ENCODE peak calls at places on chromosomes 2 and 18, in six cellular contexts. S, R, K, P, E and G are unnamed samples.

GRCh38 chr2:53217250-53217649 is 550.4 kb upstream of the CHAC2 start:
- DNase-seq in S (no peak), K (no peak), E (no peak), P (no peak), R (no peak), G (no peak)

GRCh38 chr2:118667964-118668363 is 179.5 kb downstream of the EN1 start:
- DNase-seq in R (no peak), K (no peak), S (no peak), E (no peak), P (no peak), G (no peak)

GRCh38 chr18:22703883-22704626 is 229.1 kb upstream of the RBBP8 start:
- DNase-seq in P (no peak), R (peak), K (no peak), E (peak), S (peak), G (peak)

GRCh38 chr18:2901405-2901989 is 54.7 kb downstream of the EMILIN2 start:
- DNase-seq in P (no peak), E (no peak), S (no peak), R (no peak), K (no peak), G (no peak)

GRCh38 chr2:202039278-202040100 is 5.8 kb downstream of the FZD7 start:
- DNase-seq in K (no peak), E (no peak), S (no peak), P (no peak), R (no peak), G (no peak)

GRCh38 chr2:98822301-98823164 is 91.6 kb upstream of the MGAT4A start:
- DNase-seq in S (no peak), P (no peak), K (no peak), E (peak), R (no peak), G (no peak)

GRCh38 chr2:32990556-32990955 is 43.8 kb downstream of the LTBP1 start:
- DNase-seq in R (no peak), S (no peak), K (no peak), P (no peak), E (no peak), G (no peak)

GRCh38 chr2:55862673-55863390 is 60.8 kb downstream of the EFEMP1 start:
- DNase-seq in S (no peak), K (no peak), E (no peak), R (peak), P (no peak), G (no peak)

GRCh38 chr2:34368304-34368703 is 769.2 kb upstream of the FAM98A start:
- DNase-seq in E (no peak), K (no peak), P (no peak), S (no peak), R (no peak), G (no peak)

GRCh38 chr18:49613741-49614151 is 51.9 kb downstream of the LIPG start:
- DNase-seq in P (no peak), S (no peak), K (no peak), R (no peak), E (no peak), G (no peak)

GRCh38 chr18:14939141-14939540 is 191.2 kb downstream of the ANKRD30B start:
- DNase-seq in K (no peak), P (no peak), E (no peak), S (no peak), R (no peak), G (no peak)

GRCh38 chr2:37317746-37318145 is 6.9 kb downstream of the PRKD3 start:
- DNase-seq in E (no peak), R (no peak), P (no peak), K (no peak), S (no peak), G (no peak)

GRCh38 chr2:23614701-23615100 is 229.7 kb downstream of the KLHL29 start:
- DNase-seq in P (no peak), R (no peak), E (no peak), S (no peak), K (no peak), G (no peak)

GRCh38 chr18:6731197-6731596 is 1.7 kb downstream of the ARHGAP28 start:
- DNase-seq in K (no peak), S (no peak), R (no peak), P (no peak), E (no peak), G (no peak)

GRCh38 chr2:197360744-197361156 is 50.2 kb upstream of the ANKRD44 start:
- DNase-seq in P (no peak), E (peak), K (no peak), S (no peak), R (no peak), G (no peak)

GRCh38 chr18:22451796-22452195 is 34.1 kb upstream of the CTAGE1 start:
- DNase-seq in E (no peak), K (no peak), R (peak), P (peak), S (no peak), G (no peak)

GRCh38 chr2:70121627-70122372 is 34.5 kb downstream of the PCBP1 start:
- DNase-seq in E (no peak), S (peak), K (no peak), P (no peak), R (peak), G (no peak)

GRCh38 chr2:241609859-241610793 is 26.8 kb downstream of the THAP4 start:
- DNase-seq in P (peak), E (no peak), R (peak), S (peak), K (peak), G (peak)

GRCh38 chr2:18552351-18553077 is 7.9 kb downstream of the RDH14 start:
- DNase-seq in S (no peak), R (no peak), E (no peak), K (no peak), P (no peak), G (no peak)

GRCh38 chr2:104702451-104702850 is 151.5 kb upstream of the POU3F3 start:
- DNase-seq in S (no peak), P (no peak), E (peak), K (no peak), R (no peak), G (no peak)

GRCh38 chr18:51010218-51010617 is 19.8 kb upstream of the SMAD4 start:
- DNase-seq in P (no peak), K (no peak), R (no peak), S (no peak), E (no peak), G (no peak)

GRCh38 chr2:237674731-237675276 is 47.4 kb downstream of the LRRFIP1 start:
- DNase-seq in P (no peak), E (peak), K (peak), R (peak), S (peak), G (peak)

GRCh38 chr2:229301229-229301628 is 30.1 kb upstream of the PID1 start:
- DNase-seq in S (no peak), P (no peak), E (no peak), K (no peak), R (no peak), G (no peak)

GRCh38 chr18:76255070-76255683 is 239.9 kb downstream of the ZNF516 start:
- DNase-seq in R (peak), E (no peak), K (no peak), S (no peak), P (no peak), G (no peak)

GRCh38 chr2:15762449-15762848 is 170.8 kb downstream of the DDX1 start:
- DNase-seq in K (no peak), P (no peak), S (no peak), R (no peak), E (no peak), G (no peak)

GRCh38 chr18:58466636-58467205 is 162.2 kb downstream of the ALPK2 start:
- DNase-seq in P (no peak), K (no peak), R (no peak), E (no peak), S (no peak), G (no peak)

GRCh38 chr2:628651-629050 is 48.6 kb downstream of the TMEM18 start:
- DNase-seq in P (no peak), E (no peak), K (no peak), S (no peak), R (no peak), G (no peak)

GRCh38 chr18:26548144-26549102 is at the start of gene KCTD1:
- DNase-seq in R (no peak), E (peak), S (peak), P (no peak), K (no peak), G (peak)

DNA sequence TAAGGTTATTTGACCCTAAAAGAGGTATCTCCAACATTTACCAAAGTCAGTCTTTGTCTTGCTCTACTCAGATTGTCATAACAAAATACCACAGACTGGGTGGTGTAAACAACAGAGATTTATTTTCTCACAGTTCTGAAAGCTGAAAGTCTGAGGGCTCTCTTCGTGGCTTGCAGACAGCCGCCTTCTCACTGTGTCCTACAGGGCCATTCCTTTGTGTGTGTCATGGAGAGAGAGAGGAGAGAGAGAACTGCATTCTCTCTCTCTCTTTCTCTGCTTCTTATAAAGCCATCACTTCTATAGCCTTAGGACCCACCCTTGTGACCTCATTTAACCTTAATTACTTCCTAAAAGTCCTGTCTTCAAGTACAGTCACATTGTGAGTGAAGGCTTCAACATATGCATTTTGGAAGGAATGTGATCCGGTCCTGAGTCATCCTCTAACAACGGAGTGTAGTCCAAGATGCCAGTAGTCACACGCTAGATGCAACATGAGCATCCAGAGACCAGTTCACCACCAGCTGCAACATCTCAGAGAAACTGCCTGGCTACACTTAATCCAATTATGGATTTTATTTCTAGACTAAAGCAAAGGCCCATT is 130.2 kb downstream of the CD226 start:
- DNase-seq in S (no peak), K (no peak), R (no peak), E (no peak), P (no peak), G (no peak)
- TF ChIP-seq GABPA in S (no peak), K (no peak), R (no peak), E (no peak), P (no peak), G (no peak)

DNA sequence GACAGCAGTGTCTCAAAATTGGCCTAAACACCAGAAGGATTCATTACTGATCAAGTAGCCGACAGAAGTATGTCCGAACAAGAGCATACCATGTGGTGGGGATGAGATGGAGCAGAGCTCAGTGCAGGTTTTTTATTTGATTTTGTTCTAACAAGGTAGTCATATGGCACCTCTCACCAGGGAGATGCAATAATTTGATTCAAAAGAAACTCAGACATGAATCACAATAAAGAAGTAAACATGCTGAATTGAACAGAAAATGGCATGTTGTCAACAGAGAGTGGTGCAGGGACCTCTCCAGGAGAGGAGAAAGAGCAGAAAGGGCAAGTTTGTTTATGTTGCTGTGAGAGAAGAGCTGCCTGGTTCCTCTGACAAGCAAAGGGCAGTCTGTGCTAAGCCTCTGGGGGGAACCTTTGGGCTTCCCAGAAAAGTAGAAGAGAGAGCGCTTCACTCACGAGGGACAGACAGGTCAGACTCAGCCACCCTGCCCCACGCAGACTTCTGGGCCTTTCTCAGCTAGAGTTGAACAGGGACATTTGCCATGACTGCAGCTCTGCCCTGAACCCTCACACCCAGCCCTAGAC is 351.3 kb upstream of the RAB12 start:
- DNase-seq in S (no peak), P (no peak), R (no peak), E (no peak), K (no peak), G (no peak)
- TF ChIP-seq GABPA in S (no peak), P (no peak), R (no peak), E (no peak), K (no peak), G (no peak)

GRCh38 chr2:235492850-235493344 is 946 bp upstream of the AGAP1 start:
- DNase-seq in R (no peak), K (no peak), S (no peak), P (no peak), E (no peak), G (no peak)
- TF ChIP-seq GABPA in R (no peak), K (no peak), S (no peak), P (no peak), E (no peak), G (no peak)

GRCh38 chr2:46053502-46054094 is 243.6 kb upstream of the EPAS1 start:
- DNase-seq in K (no peak), P (no peak), S (no peak), E (no peak), R (no peak), G (no peak)

GRCh38 chr2:46058140-46058539 is 239.1 kb upstream of the EPAS1 start:
- DNase-seq in S (no peak), P (no peak), R (no peak), K (no peak), E (no peak), G (no peak)

GRCh38 chr2:46051103-46051502 is 246.1 kb upstream of the EPAS1 start:
- DNase-seq in S (no peak), R (no peak), P (no peak), E (no peak), K (no peak), G (no peak)

GRCh38 chr2:46056541-46056940 is 240.7 kb upstream of the EPAS1 start:
- DNase-seq in P (no peak), K (no peak), R (no peak), E (no peak), S (no peak), G (no peak)
- TF ChIP-seq GABPA in P (no peak), K (no peak), R (no peak), E (no peak), S (no peak), G (no peak)

GRCh38 chr18:79381811-79382311 is 13.9 kb upstream of the NFATC1 start:
- DNase-seq in R (no peak), P (no peak), E (no peak), K (no peak), S (no peak), G (no peak)

GRCh38 chr18:79379251-79379905 is 16.4 kb upstream of the NFATC1 start:
- DNase-seq in E (no peak), R (no peak), S (no peak), P (no peak), K (no peak), G (no peak)

GRCh38 chr18:79382681-79383387 is 12.9 kb upstream of the NFATC1 start:
- DNase-seq in S (no peak), K (no peak), R (no peak), P (no peak), E (peak), G (no peak)

GRCh38 chr18:79379931-79380815 is 15.6 kb upstream of the NFATC1 start:
- DNase-seq in S (no peak), E (no peak), R (no peak), P (no peak), K (no peak), G (no peak)

GRCh38 chr18:79380816-79381806 is 14.6 kb upstream of the NFATC1 start:
- DNase-seq in E (peak), R (peak), S (peak), K (no peak), P (no peak), G (peak)
- TF ChIP-seq GABPA in E (no peak), R (no peak), S (no peak), K (no peak), P (no peak), G (no peak)

GRCh38 chr2:9401059-9401547 is 22.2 kb downstream of the ITGB1BP1 start:
- DNase-seq in P (no peak), R (no peak), E (no peak), S (no peak), K (no peak), G (no peak)
- TF ChIP-seq GABPA in P (no peak), R (no peak), E (no peak), S (no peak), K (no peak), G (no peak)

GRCh38 chr2:40227200-40227599 is 224.7 kb downstream of the SLC8A1 start:
- DNase-seq in S (no peak), R (no peak), K (no peak), E (no peak), P (no peak), G (no peak)
- TF ChIP-seq GABPA in S (no peak), R (no peak), K (no peak), E (no peak), P (no peak), G (no peak)

DNA sequence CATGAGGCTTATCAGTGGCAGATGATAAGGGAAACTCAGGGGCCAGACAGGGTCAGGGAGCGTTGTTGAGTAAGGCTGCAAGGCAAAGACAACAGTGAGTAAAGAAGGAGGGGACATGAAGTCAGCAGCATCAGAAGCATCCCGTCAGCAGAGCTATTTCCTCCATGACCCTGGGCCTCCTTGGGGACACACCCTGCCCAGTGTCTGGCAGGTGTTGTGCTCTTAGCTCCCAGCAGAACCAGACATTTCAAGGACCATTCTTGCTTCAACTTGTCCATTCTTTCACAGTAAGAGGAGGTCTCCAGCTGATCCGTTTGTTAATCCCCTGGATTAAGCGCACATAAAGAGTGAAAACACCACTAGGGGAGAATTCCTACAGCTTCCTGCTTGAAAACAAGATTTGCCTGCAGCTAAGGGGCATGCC is 88.7 kb upstream of the MEIS1 start:
- DNase-seq in E (no peak), K (no peak), R (no peak), S (no peak), P (no peak), G (no peak)
- TF ChIP-seq GABPA in E (no peak), K (no peak), R (no peak), S (no peak), P (no peak), G (no peak)

DNA sequence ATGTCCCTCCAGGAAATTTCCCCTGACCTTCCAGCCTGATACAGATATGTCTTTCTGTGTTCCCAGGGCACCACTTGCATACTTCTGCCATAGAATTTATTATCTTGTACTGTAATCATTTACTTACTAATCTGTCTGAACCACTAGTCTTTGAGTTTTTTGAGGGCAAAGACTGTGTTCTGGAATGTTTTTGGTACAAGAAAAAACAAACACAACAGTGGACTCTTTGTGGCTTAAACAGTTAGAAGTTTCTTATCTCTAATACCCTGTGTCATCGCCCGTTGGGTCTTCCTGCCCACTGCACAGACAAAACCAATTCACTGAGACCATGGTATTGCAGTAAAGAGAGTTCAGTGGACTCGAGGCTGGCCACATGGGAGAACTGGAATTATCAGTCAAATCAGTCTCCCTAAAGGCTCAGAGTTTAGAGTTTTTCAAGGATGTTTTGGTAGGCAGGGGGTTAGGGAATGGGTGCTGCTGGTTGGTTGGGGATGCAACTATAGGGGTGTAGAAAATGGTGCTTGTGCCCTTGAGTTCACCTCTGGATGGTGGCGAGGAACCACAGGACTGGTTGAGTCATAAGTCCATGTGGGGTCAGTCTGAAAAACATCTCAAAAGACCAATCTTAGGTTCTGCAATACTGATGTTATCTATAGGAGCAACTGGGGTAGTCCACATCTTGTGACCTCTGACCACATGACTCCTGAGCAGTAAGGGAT is 20.3 kb downstream of the RALB start:
- DNase-seq in E (no peak), R (peak), P (no peak), K (no peak), S (peak), G (no peak)
- TF ChIP-seq GABPA in E (no peak), R (no peak), P (no peak), K (no peak), S (no peak), G (no peak)

GRCh38 chr2:223993634-223994232 is 36.5 kb downstream of the MRPL44 start:
- DNase-seq in K (no peak), P (no peak), S (peak), R (peak), E (peak), G (peak)
- TF ChIP-seq GABPA in K (no peak), P (no peak), S (no peak), R (no peak), E (no peak), G (no peak)